ENCODE peak calls at places on chromosomes 1 and 21, in five cellular contexts. One of them, this sample, is unnamed.

GRCh38 chr1:24107462-24108225 is 4.3 kb downstream of the MYOM3 start:
- DNase-seq in neuronal stem cell: no peak
- DNase-seq in trophoblast cell: no peak
- DNase-seq in H1: no peak
- DNase-seq in H9: no peak
- DNase-seq in this sample: peak

GRCh38 chr1:87804128-87804527 is 475.4 kb downstream of the LMO4 start:
- DNase-seq in trophoblast cell: no peak
- DNase-seq in neuronal stem cell: no peak
- DNase-seq in H9: no peak
- DNase-seq in H1: no peak
- DNase-seq in this sample: no peak

GRCh38 chr1:25817840-25818501 is 1.8 kb upstream of the MTFR1L start:
- DNase-seq in H9: peak
- DNase-seq in H1: no peak
- DNase-seq in trophoblast cell: no peak
- DNase-seq in neuronal stem cell: no peak
- DNase-seq in this sample: no peak

GRCh38 chr1:30183006-30183405 is 540.4 kb downstream of the MATN1 start:
- DNase-seq in H9: no peak
- DNase-seq in neuronal stem cell: no peak
- DNase-seq in H1: no peak
- DNase-seq in trophoblast cell: no peak
- DNase-seq in this sample: no peak

GRCh38 chr1:5501206-5501980 is 490.8 kb downstream of the NPHP4 start:
- DNase-seq in H9: no peak
- DNase-seq in trophoblast cell: no peak
- DNase-seq in H1: no peak
- DNase-seq in neuronal stem cell: no peak
- DNase-seq in this sample: no peak

GRCh38 chr1:234921266-234922062 is 207.2 kb downstream of the TOMM20 start:
- DNase-seq in H1: no peak
- DNase-seq in trophoblast cell: peak
- DNase-seq in neuronal stem cell: no peak
- DNase-seq in H9: no peak
- DNase-seq in this sample: peak

GRCh38 chr1:55957233-55957632 is 622.1 kb downstream of the PLPP3 start:
- DNase-seq in trophoblast cell: no peak
- DNase-seq in neuronal stem cell: no peak
- DNase-seq in H9: no peak
- DNase-seq in H1: no peak
- DNase-seq in this sample: no peak

GRCh38 chr1:180230791-180231505 is 884 bp downstream of the LHX4 start:
- DNase-seq in H9: peak
- DNase-seq in H1: no peak
- DNase-seq in neuronal stem cell: no peak
- DNase-seq in trophoblast cell: peak
- DNase-seq in this sample: peak

GRCh38 chr1:165592945-165593823 is 37.9 kb upstream of the MGST3 start:
- DNase-seq in trophoblast cell: peak
- DNase-seq in neuronal stem cell: peak
- DNase-seq in H1: no peak
- DNase-seq in H9: peak
- DNase-seq in this sample: peak

GRCh38 chr1:230153655-230154296 is 86.7 kb downstream of the GALNT2 start:
- DNase-seq in H9: no peak
- DNase-seq in neuronal stem cell: peak
- DNase-seq in H1: no peak
- DNase-seq in trophoblast cell: no peak
- DNase-seq in this sample: peak

GRCh38 chr1:234605983-234606730 is 3.8 kb downstream of the IRF2BP2 start:
- DNase-seq in H1: no peak
- DNase-seq in H9: no peak
- DNase-seq in neuronal stem cell: no peak
- DNase-seq in trophoblast cell: no peak
- DNase-seq in this sample: peak

GRCh38 chr1:88800382-88801051 is 90.8 kb downstream of the GTF2B start:
- DNase-seq in trophoblast cell: peak
- DNase-seq in H9: no peak
- DNase-seq in H1: no peak
- DNase-seq in neuronal stem cell: no peak
- DNase-seq in this sample: peak

GRCh38 chr1:224168859-224169380 is 14.1 kb upstream of the DEGS1 start:
- DNase-seq in trophoblast cell: peak
- DNase-seq in neuronal stem cell: no peak
- DNase-seq in H9: no peak
- DNase-seq in H1: no peak
- DNase-seq in this sample: no peak

GRCh38 chr1:119880063-119880462 is 16.3 kb downstream of the ADAM30 start:
- DNase-seq in neuronal stem cell: no peak
- DNase-seq in trophoblast cell: no peak
- DNase-seq in H9: no peak
- DNase-seq in H1: no peak
- DNase-seq in this sample: no peak

GRCh38 chr1:53511933-53512806 is 53.0 kb downstream of the DMRTB1 start:
- DNase-seq in neuronal stem cell: no peak
- DNase-seq in H1: no peak
- DNase-seq in H9: no peak
- DNase-seq in trophoblast cell: no peak
- DNase-seq in this sample: no peak

DNA sequence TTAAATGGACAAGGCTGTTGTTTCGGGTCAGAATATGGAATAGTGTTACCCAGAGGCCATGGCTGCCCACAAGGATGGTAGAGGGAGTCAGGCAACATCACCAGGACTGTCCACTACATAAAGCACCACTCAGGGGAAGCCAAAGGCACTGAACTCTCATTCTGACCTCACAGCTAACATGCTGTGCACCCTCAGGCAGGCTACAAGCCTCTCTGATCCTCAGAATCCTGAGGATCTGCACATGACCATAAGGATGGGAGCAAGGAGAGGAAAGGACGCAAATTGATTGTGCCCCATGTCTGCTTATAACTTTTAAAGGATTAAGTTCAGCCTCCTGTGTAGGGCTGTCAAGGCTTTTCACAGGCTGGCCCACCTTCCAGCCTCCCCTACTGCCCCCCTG is 38.7 kb downstream of the PLEKHA6 start:
- DNase-seq in H1: no peak
- DNase-seq in neuronal stem cell: no peak
- DNase-seq in H9: no peak
- DNase-seq in trophoblast cell: no peak
- DNase-seq in this sample: no peak
- H4K8ac ChIP-seq in H1: no peak
- H4K8ac ChIP-seq in neuronal stem cell: no peak
- H4K8ac ChIP-seq in H9: no peak
- H4K8ac ChIP-seq in trophoblast cell: peak
- H4K8ac ChIP-seq in this sample: peak

GRCh38 chr1:156480411-156481192 is 20.0 kb downstream of the MEF2D start:
- DNase-seq in neuronal stem cell: no peak
- DNase-seq in H1: no peak
- DNase-seq in trophoblast cell: no peak
- DNase-seq in H9: peak
- DNase-seq in this sample: peak
- H2BK12ac ChIP-seq in neuronal stem cell: no peak
- H2BK12ac ChIP-seq in H1: peak
- H2BK12ac ChIP-seq in trophoblast cell: no peak
- H2BK12ac ChIP-seq in H9: no peak
- H2BK12ac ChIP-seq in this sample: no peak

GRCh38 chr21:45404726-45405270 is at the start of gene COL18A1:
- DNase-seq in H9: peak
- DNase-seq in neuronal stem cell: peak
- DNase-seq in H1: no peak
- DNase-seq in trophoblast cell: no peak
- DNase-seq in this sample: peak
- H2AK5ac ChIP-seq in H9: no peak
- H2AK5ac ChIP-seq in neuronal stem cell: peak
- H2AK5ac ChIP-seq in H1: no peak
- H2AK5ac ChIP-seq in trophoblast cell: peak
- H2AK5ac ChIP-seq in this sample: peak

DNA sequence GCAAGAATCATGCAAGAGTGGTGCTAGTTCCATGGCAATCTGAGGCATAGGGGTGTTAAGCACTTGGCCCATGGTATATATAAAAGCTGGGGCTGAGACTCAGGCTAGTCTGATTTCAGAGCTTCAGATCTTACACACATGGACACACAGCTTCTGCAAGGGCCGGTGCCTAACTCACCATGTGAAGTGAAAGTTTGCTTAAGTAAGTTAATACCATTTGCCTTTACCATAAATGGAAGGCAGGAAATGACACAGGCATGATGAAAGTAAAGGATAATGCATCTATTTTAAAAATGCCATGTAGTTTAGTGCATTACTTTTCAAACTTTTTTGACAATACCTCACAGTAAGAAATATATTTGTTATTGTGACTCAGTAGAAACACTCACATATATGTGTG is 122.6 kb downstream of the KCNJ6 start:
- DNase-seq in trophoblast cell: no peak
- DNase-seq in neuronal stem cell: no peak
- DNase-seq in H9: no peak
- DNase-seq in H1: no peak
- DNase-seq in this sample: peak
- H4K8ac ChIP-seq in trophoblast cell: no peak
- H4K8ac ChIP-seq in neuronal stem cell: no peak
- H4K8ac ChIP-seq in H9: no peak
- H4K8ac ChIP-seq in H1: no peak
- H4K8ac ChIP-seq in this sample: no peak

DNA sequence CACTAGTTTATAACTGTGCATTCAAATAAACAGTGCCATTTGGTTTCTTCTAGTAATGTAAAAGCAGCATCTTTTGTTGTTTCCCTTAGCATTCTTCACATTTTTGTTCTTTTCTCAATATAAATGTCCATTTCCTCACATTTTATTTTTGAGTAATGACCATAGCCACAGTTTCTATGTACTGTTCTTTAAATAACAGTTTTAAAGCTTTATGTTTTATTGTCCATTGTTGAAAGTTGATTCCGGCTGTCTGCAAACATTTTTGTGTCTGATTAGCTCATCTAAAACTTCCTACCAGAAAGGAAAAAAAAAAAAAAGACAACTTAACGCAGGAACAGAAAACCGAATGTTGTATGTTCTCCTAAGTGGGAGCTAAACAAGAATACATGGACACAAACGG is 139.7 kb downstream of the MAGI3 start:
- DNase-seq in H1: no peak
- DNase-seq in H9: no peak
- DNase-seq in trophoblast cell: no peak
- DNase-seq in neuronal stem cell: no peak
- DNase-seq in this sample: no peak
- H2BK12ac ChIP-seq in H1: no peak
- H2BK12ac ChIP-seq in H9: no peak
- H2BK12ac ChIP-seq in trophoblast cell: no peak
- H2BK12ac ChIP-seq in neuronal stem cell: no peak
- H2BK12ac ChIP-seq in this sample: no peak

GRCh38 chr1:15180189-15180588 is 26.6 kb downstream of the TMEM51 start:
- DNase-seq in H9: no peak
- DNase-seq in trophoblast cell: no peak
- DNase-seq in H1: no peak
- DNase-seq in neuronal stem cell: no peak
- DNase-seq in this sample: no peak
- H2AK5ac ChIP-seq in H9: no peak
- H2AK5ac ChIP-seq in trophoblast cell: no peak
- H2AK5ac ChIP-seq in H1: no peak
- H2AK5ac ChIP-seq in neuronal stem cell: no peak
- H2AK5ac ChIP-seq in this sample: peak

GRCh38 chr1:59155326-59155725 is 141.6 kb upstream of the FGGY start:
- DNase-seq in trophoblast cell: peak
- DNase-seq in H1: no peak
- DNase-seq in H9: no peak
- DNase-seq in neuronal stem cell: no peak
- DNase-seq in this sample: no peak

GRCh38 chr1:59156031-59156430 is 140.9 kb upstream of the FGGY start:
- DNase-seq in H9: no peak
- DNase-seq in H1: no peak
- DNase-seq in trophoblast cell: no peak
- DNase-seq in neuronal stem cell: no peak
- DNase-seq in this sample: peak

GRCh38 chr1:59151860-59152259 is 145.0 kb upstream of the FGGY start:
- DNase-seq in trophoblast cell: no peak
- DNase-seq in H9: no peak
- DNase-seq in neuronal stem cell: no peak
- DNase-seq in H1: no peak
- DNase-seq in this sample: peak

GRCh38 chr1:59156526-59157196 is 140.2 kb upstream of the FGGY start:
- DNase-seq in trophoblast cell: peak
- DNase-seq in H1: no peak
- DNase-seq in H9: no peak
- DNase-seq in neuronal stem cell: peak
- DNase-seq in this sample: peak

GRCh38 chr1:59154406-59154805 is 142.5 kb upstream of the FGGY start:
- DNase-seq in trophoblast cell: no peak
- DNase-seq in H9: no peak
- DNase-seq in neuronal stem cell: no peak
- DNase-seq in H1: no peak
- DNase-seq in this sample: no peak
- H4K8ac ChIP-seq in trophoblast cell: no peak
- H4K8ac ChIP-seq in H9: no peak
- H4K8ac ChIP-seq in neuronal stem cell: no peak
- H4K8ac ChIP-seq in H1: no peak
- H4K8ac ChIP-seq in this sample: no peak

This sample was measured in mesenchymal stem cell.